ENCODE peak calls at places on chromosomes 13 and 19, in four cellular contexts. J is GM12878, O is K562, I is HepG2. F is an unnamed sample.

GRCh38 chr13:20425819-20426219 is 99.8 kb downstream of the CRYL1 start:
- DNase-seq in I (no peak), J (no peak), O (no peak), F (no peak)

GRCh38 chr13:79155883-79156282 is 250.2 kb downstream of the RBM26 start:
- DNase-seq in I (no peak), J (no peak), O (no peak), F (no peak)

GRCh38 chr19:30629086-30629485 is 256.9 kb downstream of the ZNF536 start:
- DNase-seq in O (no peak), J (no peak), I (no peak), F (no peak)

GRCh38 chr19:17762505-17763229 is 11.4 kb downstream of the FCHO1 start:
- DNase-seq in O (peak; percentile 87), J (no peak), I (peak; percentile 59), F (peak; percentile 91)

GRCh38 chr13:50690020-50690419 is 153.5 kb downstream of the DLEU7 start:
- DNase-seq in I (no peak), O (no peak), J (no peak), F (no peak)

GRCh38 chr13:98752111-98752941 is at the start of gene SLC15A1:
- DNase-seq in O (no peak), J (no peak), I (no peak), F (peak; percentile 54)

GRCh38 chr19:46355234-46355990 is 8.5 kb downstream of the PPP5C start:
- DNase-seq in I (peak; percentile 83), J (no peak), O (no peak), F (no peak)

GRCh38 chr13:27847669-27848068 is 55.4 kb downstream of the GSX1 start:
- DNase-seq in J (no peak), O (no peak), I (no peak), F (no peak)

GRCh38 chr13:102251817-102252216 is 150.0 kb downstream of the FGF14 start:
- DNase-seq in I (no peak), O (no peak), J (no peak), F (no peak)

GRCh38 chr19:5057860-5058259 is 88.9 kb downstream of the KDM4B start:
- DNase-seq in I (no peak), O (peak; percentile 79), J (no peak), F (peak; percentile 48)

GRCh38 chr19:4140237-4140711 is 13.2 kb upstream of the CREB3L3 start:
- DNase-seq in J (no peak), I (peak; percentile 70), O (peak; percentile 78), F (peak; percentile 61)

GRCh38 chr19:15780595-15781418 is 6.7 kb upstream of the OR10H5 start:
- DNase-seq in J (no peak), I (no peak), O (no peak), F (no peak)

GRCh38 chr13:46403851-46404731 is 17.0 kb upstream of the RUBCNL start:
- DNase-seq in O (no peak), I (no peak), J (no peak), F (no peak)

GRCh38 chr13:39306639-39307589 is 268.7 kb downstream of the NHLRC3 start:
- DNase-seq in J (peak; percentile 73), I (no peak), O (no peak), F (no peak)

GRCh38 chr13:94595006-94595942 is 678 bp downstream of the TGDS start:
- DNase-seq in I (no peak), J (no peak), O (peak; percentile 14), F (no peak)

GRCh38 chr13:88526186-88526852 is 855.1 kb downstream of the SLITRK5 start:
- DNase-seq in J (no peak), O (no peak), I (no peak), F (peak; percentile 15)

GRCh38 chr13:20514866-20515265 is 10.8 kb downstream of the CRYL1 start:
- DNase-seq in O (no peak), I (no peak), J (no peak), F (no peak)

GRCh38 chr13:26919311-26919710 is 158.7 kb upstream of the GPR12 start:
- DNase-seq in I (no peak), O (no peak), J (no peak), F (no peak)

GRCh38 chr13:40433577-40433976 is 232.9 kb downstream of the FOXO1 start:
- DNase-seq in I (no peak), J (no peak), O (no peak), F (no peak)
- TF ChIP-seq TCF7 in I (no peak), J (no peak), O (no peak), F (no peak)

DNA sequence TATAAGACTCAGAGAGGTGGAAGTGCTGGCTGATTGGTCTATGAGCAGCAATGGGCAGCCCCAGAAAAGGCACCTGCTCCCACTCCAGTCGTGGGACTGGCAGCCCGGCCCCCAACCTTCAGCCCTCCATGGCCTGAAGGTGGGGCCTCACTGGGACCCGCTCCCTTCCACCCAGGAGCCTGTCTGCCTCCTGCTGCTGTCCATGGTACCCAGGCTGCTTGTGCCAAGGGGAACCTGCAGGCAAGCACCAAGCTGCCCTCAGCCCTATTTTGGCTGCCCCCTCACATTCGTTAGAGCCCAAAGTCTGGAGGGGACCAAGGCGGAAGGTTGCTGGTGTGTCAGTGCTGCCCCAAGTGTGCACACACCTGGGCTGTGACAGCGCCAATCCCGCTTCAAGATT is 2304.9 kb downstream of the PCDH9 start:
- DNase-seq in J (no peak), I (no peak), O (no peak), F (peak; percentile 54)
- TF ChIP-seq CREM in J (no peak), I (no peak), O (no peak), F (no peak)

GRCh38 chr19:29622191-29623070 is 16.3 kb downstream of the POP4 start:
- DNase-seq in O (no peak), J (no peak), I (no peak), F (no peak)

GRCh38 chr19:29625316-29625715 is 19.2 kb downstream of the POP4 start:
- DNase-seq in I (no peak), J (no peak), O (no peak), F (no peak)

GRCh38 chr19:29623726-29624488 is 17.8 kb downstream of the POP4 start:
- DNase-seq in J (no peak), I (no peak), O (peak; percentile 49), F (no peak)

GRCh38 chr19:29626386-29626785 is 20.3 kb downstream of the POP4 start:
- DNase-seq in O (no peak), J (no peak), I (no peak), F (no peak)

DNA sequence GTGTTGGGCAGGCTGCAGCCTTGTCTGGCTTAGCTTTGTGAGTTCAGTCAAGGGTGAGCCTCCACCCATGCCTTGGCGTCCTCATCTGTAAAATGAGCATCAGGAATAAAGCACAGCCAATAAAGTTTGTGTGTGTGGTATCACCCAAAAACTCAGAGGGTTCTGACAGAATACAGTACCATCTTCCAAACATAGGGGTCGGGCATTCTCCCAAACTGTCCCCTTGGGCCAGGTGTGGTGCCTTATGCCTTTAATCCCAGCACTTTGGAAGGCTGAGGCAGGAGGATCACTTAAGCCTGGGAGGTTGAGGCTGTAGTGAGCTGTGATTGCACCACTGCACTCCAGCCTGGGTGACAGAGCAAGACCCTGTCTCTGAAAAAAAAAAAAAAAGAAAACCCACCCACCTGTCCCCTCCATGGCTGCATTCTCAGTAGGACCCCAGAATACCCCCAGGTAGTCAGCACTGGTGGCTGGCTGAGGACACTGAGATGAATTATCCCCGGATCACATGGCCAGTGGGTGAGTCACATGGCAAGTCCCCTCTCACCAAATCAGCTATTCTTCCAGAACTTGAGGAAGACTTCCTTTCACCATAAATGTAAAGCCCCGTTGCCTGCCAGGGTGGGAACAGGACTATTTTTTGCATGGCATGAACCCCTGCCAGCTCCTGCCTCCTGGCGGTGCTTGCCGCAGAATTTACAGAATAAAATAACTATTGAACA is 18.6 kb downstream of the POP4 start:
- DNase-seq in I (no peak), J (no peak), O (no peak), F (no peak)
- TF ChIP-seq TCF7 in I (no peak), J (no peak), O (no peak), F (no peak)

DNA sequence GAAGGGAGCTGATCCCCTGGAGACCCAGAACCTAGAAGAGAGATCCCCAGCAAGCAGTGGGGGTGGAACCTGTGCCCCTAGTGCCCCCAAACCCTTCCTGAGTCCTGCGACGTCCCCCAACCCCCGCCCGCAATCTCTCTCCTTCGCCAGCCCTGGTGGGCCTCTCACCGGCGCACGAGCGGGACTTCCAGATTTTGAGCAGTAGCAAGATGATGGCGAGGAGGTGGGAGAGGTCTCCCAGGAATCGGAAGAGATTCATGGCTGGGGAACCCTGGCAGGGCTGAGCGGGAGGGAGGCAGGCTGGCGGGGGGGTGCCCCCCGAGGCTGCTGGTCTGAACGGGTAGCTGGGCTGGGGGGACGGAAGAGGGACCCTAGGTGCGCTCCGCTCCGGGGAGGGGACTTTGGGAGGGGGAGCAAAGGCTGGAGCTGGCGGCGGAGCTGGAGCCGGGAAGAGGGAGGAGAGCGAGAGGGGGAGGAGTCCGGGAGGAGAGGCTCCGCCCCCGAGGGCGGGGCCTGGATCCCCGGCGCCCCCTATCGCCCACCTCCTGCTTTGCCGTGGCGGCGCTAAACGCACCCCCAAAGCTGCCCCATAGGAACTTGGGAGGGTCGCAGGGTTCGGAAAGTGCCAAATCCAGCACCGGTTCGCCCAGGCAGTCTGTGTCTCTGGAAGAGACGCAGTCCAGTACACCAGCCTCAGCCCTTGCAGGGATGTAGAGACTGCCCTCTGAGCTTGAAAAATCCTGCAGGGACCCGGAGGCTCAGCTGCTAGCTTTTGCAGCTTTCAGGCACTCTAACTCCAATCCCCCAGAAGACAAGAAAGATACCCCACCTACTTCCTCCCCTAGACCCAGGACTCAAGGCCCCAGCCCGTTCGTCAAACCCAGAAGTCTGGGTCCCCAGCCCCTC is at the start of gene KDELR1:
- DNase-seq in I (peak; percentile 42), J (no peak), O (peak; percentile 92), F (peak; percentile 79)
- TF ChIP-seq CREM in I (no peak), J (no peak), O (peak; percentile 37), F (no peak)

F was measured in WTC11.